ENCODE peak calls at places on chromosomes 3 and 15, in six cellular contexts. One of them, this sample, is unnamed.

GRCh38 chr3:46692566-46692983 is 904 bp downstream of the ALS2CL start:
- DNase-seq in CD8-positive, alpha-beta memory T cell: no peak
- DNase-seq in brain microvascular endothelial cell: no peak
- DNase-seq in heart right ventricle: peak
- DNase-seq in effector memory CD4-positive, alpha-beta T cell: no peak
- DNase-seq in neuronal stem cell: no peak
- DNase-seq in this sample: no peak

GRCh38 chr3:185552358-185552877 is at the start of gene LIPH:
- DNase-seq in brain microvascular endothelial cell: peak
- DNase-seq in effector memory CD4-positive, alpha-beta T cell: no peak
- DNase-seq in CD8-positive, alpha-beta memory T cell: no peak
- DNase-seq in heart right ventricle: no peak
- DNase-seq in neuronal stem cell: no peak
- DNase-seq in this sample: no peak

GRCh38 chr15:47897525-47897924 is 180.2 kb downstream of the SEMA6D start:
- DNase-seq in effector memory CD4-positive, alpha-beta T cell: no peak
- DNase-seq in CD8-positive, alpha-beta memory T cell: no peak
- DNase-seq in neuronal stem cell: no peak
- DNase-seq in brain microvascular endothelial cell: no peak
- DNase-seq in heart right ventricle: no peak
- DNase-seq in this sample: no peak

GRCh38 chr3:190375671-190376070 is 12.3 kb upstream of the CLDN16 start:
- DNase-seq in brain microvascular endothelial cell: no peak
- DNase-seq in CD8-positive, alpha-beta memory T cell: no peak
- DNase-seq in effector memory CD4-positive, alpha-beta T cell: no peak
- DNase-seq in heart right ventricle: no peak
- DNase-seq in neuronal stem cell: no peak
- DNase-seq in this sample: no peak

GRCh38 chr3:110478377-110479054 is 593.1 kb upstream of the NECTIN3 start:
- DNase-seq in effector memory CD4-positive, alpha-beta T cell: no peak
- DNase-seq in brain microvascular endothelial cell: no peak
- DNase-seq in CD8-positive, alpha-beta memory T cell: no peak
- DNase-seq in neuronal stem cell: no peak
- DNase-seq in heart right ventricle: no peak
- DNase-seq in this sample: no peak

GRCh38 chr3:190811775-190812480 is 50.6 kb downstream of the GMNC start:
- DNase-seq in brain microvascular endothelial cell: peak
- DNase-seq in heart right ventricle: no peak
- DNase-seq in effector memory CD4-positive, alpha-beta T cell: no peak
- DNase-seq in CD8-positive, alpha-beta memory T cell: no peak
- DNase-seq in neuronal stem cell: peak
- DNase-seq in this sample: peak

GRCh38 chr3:146308222-146308621 is 57.3 kb upstream of the PLSCR4 start:
- DNase-seq in heart right ventricle: no peak
- DNase-seq in effector memory CD4-positive, alpha-beta T cell: no peak
- DNase-seq in CD8-positive, alpha-beta memory T cell: no peak
- DNase-seq in brain microvascular endothelial cell: peak
- DNase-seq in neuronal stem cell: no peak
- DNase-seq in this sample: no peak

GRCh38 chr15:97993310-97993738 is 32.8 kb downstream of the ARRDC4 start:
- DNase-seq in brain microvascular endothelial cell: no peak
- DNase-seq in neuronal stem cell: no peak
- DNase-seq in effector memory CD4-positive, alpha-beta T cell: no peak
- DNase-seq in heart right ventricle: no peak
- DNase-seq in CD8-positive, alpha-beta memory T cell: no peak
- DNase-seq in this sample: no peak

GRCh38 chr15:60326824-60327654 is 70.7 kb downstream of the ANXA2 start:
- DNase-seq in neuronal stem cell: peak
- DNase-seq in brain microvascular endothelial cell: peak
- DNase-seq in effector memory CD4-positive, alpha-beta T cell: no peak
- DNase-seq in CD8-positive, alpha-beta memory T cell: no peak
- DNase-seq in heart right ventricle: no peak
- DNase-seq in this sample: peak

GRCh38 chr15:49168026-49168425 is 2.0 kb upstream of the GALK2 start:
- DNase-seq in effector memory CD4-positive, alpha-beta T cell: no peak
- DNase-seq in CD8-positive, alpha-beta memory T cell: no peak
- DNase-seq in brain microvascular endothelial cell: no peak
- DNase-seq in neuronal stem cell: no peak
- DNase-seq in heart right ventricle: no peak
- DNase-seq in this sample: no peak

GRCh38 chr3:72336821-72337479 is 511.3 kb downstream of the SHQ1 start:
- DNase-seq in effector memory CD4-positive, alpha-beta T cell: no peak
- DNase-seq in neuronal stem cell: peak
- DNase-seq in brain microvascular endothelial cell: peak
- DNase-seq in CD8-positive, alpha-beta memory T cell: no peak
- DNase-seq in heart right ventricle: peak
- DNase-seq in this sample: peak

GRCh38 chr3:38005076-38006020 is 14.8 kb downstream of the VILL start:
- DNase-seq in heart right ventricle: peak
- DNase-seq in CD8-positive, alpha-beta memory T cell: no peak
- DNase-seq in brain microvascular endothelial cell: no peak
- DNase-seq in neuronal stem cell: no peak
- DNase-seq in effector memory CD4-positive, alpha-beta T cell: no peak
- DNase-seq in this sample: peak

GRCh38 chr3:97810779-97811390 is 10.9 kb upstream of the CRYBG3 start:
- DNase-seq in brain microvascular endothelial cell: no peak
- DNase-seq in heart right ventricle: no peak
- DNase-seq in CD8-positive, alpha-beta memory T cell: no peak
- DNase-seq in neuronal stem cell: no peak
- DNase-seq in effector memory CD4-positive, alpha-beta T cell: no peak
- DNase-seq in this sample: no peak

GRCh38 chr3:149258298-149258697 is 36.7 kb upstream of the CP start:
- DNase-seq in effector memory CD4-positive, alpha-beta T cell: no peak
- DNase-seq in brain microvascular endothelial cell: peak
- DNase-seq in neuronal stem cell: no peak
- DNase-seq in CD8-positive, alpha-beta memory T cell: no peak
- DNase-seq in heart right ventricle: peak
- DNase-seq in this sample: no peak

GRCh38 chr3:48694610-48695051 is 8.9 kb upstream of the NCKIPSD start:
- DNase-seq in effector memory CD4-positive, alpha-beta T cell: no peak
- DNase-seq in CD8-positive, alpha-beta memory T cell: no peak
- DNase-seq in brain microvascular endothelial cell: peak
- DNase-seq in neuronal stem cell: peak
- DNase-seq in heart right ventricle: peak
- DNase-seq in this sample: peak

GRCh38 chr3:57518276-57518914 is 25.7 kb downstream of the DNAH12 start:
- DNase-seq in heart right ventricle: no peak
- DNase-seq in effector memory CD4-positive, alpha-beta T cell: no peak
- DNase-seq in neuronal stem cell: no peak
- DNase-seq in brain microvascular endothelial cell: peak
- DNase-seq in CD8-positive, alpha-beta memory T cell: no peak
- DNase-seq in this sample: no peak

GRCh38 chr15:80885180-80885579 is 104.4 kb downstream of the MESD start:
- DNase-seq in effector memory CD4-positive, alpha-beta T cell: no peak
- DNase-seq in brain microvascular endothelial cell: no peak
- DNase-seq in neuronal stem cell: no peak
- DNase-seq in heart right ventricle: no peak
- DNase-seq in CD8-positive, alpha-beta memory T cell: no peak
- DNase-seq in this sample: no peak

GRCh38 chr15:65595960-65596359 is 15.0 kb downstream of the INTS14 start:
- DNase-seq in effector memory CD4-positive, alpha-beta T cell: no peak
- DNase-seq in brain microvascular endothelial cell: no peak
- DNase-seq in heart right ventricle: no peak
- DNase-seq in neuronal stem cell: no peak
- DNase-seq in CD8-positive, alpha-beta memory T cell: no peak
- DNase-seq in this sample: no peak

DNA sequence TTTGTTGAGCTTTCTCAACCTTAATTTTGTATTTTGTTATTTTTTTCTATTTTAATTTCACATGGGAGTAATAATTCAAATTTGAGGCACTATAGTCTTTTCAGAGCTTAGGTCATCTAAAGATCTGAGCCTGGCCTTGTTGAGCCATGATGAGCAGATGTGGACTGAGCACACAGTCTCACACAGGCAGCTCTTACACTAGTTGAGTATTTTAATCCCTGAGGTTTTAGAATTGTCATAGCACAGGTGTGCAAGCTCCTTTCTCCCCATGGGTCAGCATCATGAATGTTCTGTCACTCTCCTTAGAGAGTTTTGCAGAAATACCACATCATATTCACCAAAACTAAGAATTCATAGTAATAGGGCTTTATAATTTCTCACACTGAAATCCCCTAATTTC is 4.9 kb downstream of the ZBTB38 start:
- DNase-seq in neuronal stem cell: no peak
- DNase-seq in heart right ventricle: no peak
- DNase-seq in brain microvascular endothelial cell: no peak
- DNase-seq in effector memory CD4-positive, alpha-beta T cell: no peak
- DNase-seq in CD8-positive, alpha-beta memory T cell: no peak
- DNase-seq in this sample: no peak
- H3K27ac ChIP-seq in neuronal stem cell: no peak
- H3K27ac ChIP-seq in heart right ventricle: no peak
- H3K27ac ChIP-seq in brain microvascular endothelial cell: peak
- H3K27ac ChIP-seq in effector memory CD4-positive, alpha-beta T cell: no peak
- H3K27ac ChIP-seq in CD8-positive, alpha-beta memory T cell: no peak
- H3K27ac ChIP-seq in this sample: no peak

GRCh38 chr15:42165081-42165480 is 8.6 kb upstream of the PLA2G4F start:
- DNase-seq in CD8-positive, alpha-beta memory T cell: no peak
- DNase-seq in neuronal stem cell: no peak
- DNase-seq in brain microvascular endothelial cell: no peak
- DNase-seq in heart right ventricle: no peak
- DNase-seq in effector memory CD4-positive, alpha-beta T cell: no peak
- DNase-seq in this sample: no peak
- H3K27ac ChIP-seq in CD8-positive, alpha-beta memory T cell: no peak
- H3K27ac ChIP-seq in neuronal stem cell: no peak
- H3K27ac ChIP-seq in brain microvascular endothelial cell: no peak
- H3K27ac ChIP-seq in heart right ventricle: no peak
- H3K27ac ChIP-seq in effector memory CD4-positive, alpha-beta T cell: no peak
- H3K27ac ChIP-seq in this sample: no peak

GRCh38 chr3:127951276-127951675 is 36.2 kb downstream of the KBTBD12 start:
- DNase-seq in CD8-positive, alpha-beta memory T cell: no peak
- DNase-seq in effector memory CD4-positive, alpha-beta T cell: no peak
- DNase-seq in brain microvascular endothelial cell: peak
- DNase-seq in heart right ventricle: no peak
- DNase-seq in neuronal stem cell: no peak
- DNase-seq in this sample: no peak

GRCh38 chr3:127953092-127953491 is 38.1 kb downstream of the KBTBD12 start:
- DNase-seq in brain microvascular endothelial cell: no peak
- DNase-seq in neuronal stem cell: no peak
- DNase-seq in effector memory CD4-positive, alpha-beta T cell: no peak
- DNase-seq in CD8-positive, alpha-beta memory T cell: no peak
- DNase-seq in heart right ventricle: no peak
- DNase-seq in this sample: no peak

GRCh38 chr3:127955680-127956079 is 40.6 kb downstream of the KBTBD12 start:
- DNase-seq in heart right ventricle: no peak
- DNase-seq in CD8-positive, alpha-beta memory T cell: no peak
- DNase-seq in neuronal stem cell: no peak
- DNase-seq in brain microvascular endothelial cell: no peak
- DNase-seq in effector memory CD4-positive, alpha-beta T cell: no peak
- DNase-seq in this sample: no peak

GRCh38 chr3:127954642-127955041 is 39.6 kb downstream of the KBTBD12 start:
- DNase-seq in effector memory CD4-positive, alpha-beta T cell: no peak
- DNase-seq in heart right ventricle: peak
- DNase-seq in neuronal stem cell: no peak
- DNase-seq in brain microvascular endothelial cell: no peak
- DNase-seq in CD8-positive, alpha-beta memory T cell: no peak
- DNase-seq in this sample: no peak

GRCh38 chr3:127953636-127954035 is 38.6 kb downstream of the KBTBD12 start:
- DNase-seq in CD8-positive, alpha-beta memory T cell: no peak
- DNase-seq in heart right ventricle: no peak
- DNase-seq in neuronal stem cell: no peak
- DNase-seq in brain microvascular endothelial cell: no peak
- DNase-seq in effector memory CD4-positive, alpha-beta T cell: no peak
- DNase-seq in this sample: no peak
- H3K27ac ChIP-seq in CD8-positive, alpha-beta memory T cell: no peak
- H3K27ac ChIP-seq in heart right ventricle: peak
- H3K27ac ChIP-seq in neuronal stem cell: no peak
- H3K27ac ChIP-seq in brain microvascular endothelial cell: no peak
- H3K27ac ChIP-seq in effector memory CD4-positive, alpha-beta T cell: no peak
- H3K27ac ChIP-seq in this sample: no peak

DNA sequence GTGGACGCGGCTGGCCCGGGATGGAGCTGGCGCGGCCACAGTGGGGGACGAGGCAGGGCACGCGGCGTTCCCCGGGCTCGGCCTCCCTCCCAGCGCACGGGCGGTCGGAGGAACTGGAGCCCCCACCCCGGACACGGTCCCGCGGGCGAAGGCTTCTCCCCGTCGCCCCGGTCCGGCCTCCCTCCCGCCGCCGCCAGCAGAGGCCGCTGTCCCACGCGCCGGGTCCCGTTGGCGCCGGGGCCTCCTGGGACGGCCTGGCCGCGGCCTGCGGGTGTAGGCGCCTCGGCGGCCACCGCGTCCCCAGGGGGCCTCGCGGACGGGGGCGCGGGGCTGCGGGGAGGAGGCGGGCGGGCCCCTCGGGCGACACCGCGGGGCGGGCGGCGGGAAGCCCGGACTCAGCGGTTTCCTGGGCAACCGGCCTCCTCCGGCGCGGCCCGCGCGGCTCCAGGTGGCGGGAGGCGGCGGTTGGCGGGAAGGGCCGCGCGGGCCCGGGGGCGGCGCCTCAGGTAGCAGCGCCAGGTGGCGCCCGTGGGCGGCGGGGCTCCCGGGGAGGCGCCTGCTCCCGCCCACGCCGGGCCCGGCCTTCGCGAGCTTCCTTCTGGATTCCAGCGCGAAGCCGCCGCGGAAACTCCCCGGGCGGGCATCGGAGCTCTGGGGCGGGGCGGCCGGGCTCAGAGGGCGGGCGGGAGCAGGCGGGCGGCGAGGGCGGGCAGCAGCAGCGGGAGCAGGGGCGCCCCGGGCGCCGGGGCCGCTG is 26.7 kb downstream of the MELTF start:
- DNase-seq in brain microvascular endothelial cell: no peak
- DNase-seq in neuronal stem cell: peak
- DNase-seq in CD8-positive, alpha-beta memory T cell: peak
- DNase-seq in effector memory CD4-positive, alpha-beta T cell: peak
- DNase-seq in heart right ventricle: peak
- DNase-seq in this sample: peak
- H3K27ac ChIP-seq in brain microvascular endothelial cell: no peak
- H3K27ac ChIP-seq in neuronal stem cell: no peak
- H3K27ac ChIP-seq in CD8-positive, alpha-beta memory T cell: no peak
- H3K27ac ChIP-seq in effector memory CD4-positive, alpha-beta T cell: peak
- H3K27ac ChIP-seq in heart right ventricle: peak
- H3K27ac ChIP-seq in this sample: peak